ENCODE peak calls at places on chromosomes 6 and 20, in ten cellular contexts. P, V, O, Z, T, W, C, R, Y and G are unnamed samples.

GRCh38 chr6:158894192-158894591 is 75.0 kb upstream of the EZR start:
- DNase-seq in W (no peak), Y (peak; percentile 93), R (peak; percentile 82), T (no peak), C (peak; percentile 62), Z (no peak), V (no peak), O (peak; percentile 92), P (no peak), G (no peak)

GRCh38 chr6:105326838-105327745 is 75.8 kb downstream of the PREP start:
- DNase-seq in C (no peak), P (no peak), Y (peak; percentile 39), W (no peak), O (peak; percentile 40), Z (no peak), R (peak; percentile 78), T (no peak), V (peak; percentile 22), G (no peak)

GRCh38 chr20:20211274-20211987 is 156.5 kb upstream of the INSM1 start:
- DNase-seq in R (no peak), Y (peak; percentile 41), O (no peak), V (no peak), T (no peak), Z (no peak), P (no peak), C (no peak), W (no peak), G (no peak)

GRCh38 chr6:151807513-151808330 is at the start of gene ESR1:
- DNase-seq in Y (peak; percentile 66), P (no peak), R (peak; percentile 25), O (peak; percentile 35), C (no peak), Z (peak; percentile 48), V (peak; percentile 31), W (no peak), T (peak; percentile 45), G (peak; percentile 31)

GRCh38 chr6:158758941-158759479 is 60.2 kb downstream of the EZR start:
- DNase-seq in R (no peak), O (no peak), V (no peak), Z (no peak), W (no peak), T (no peak), Y (no peak), P (no peak), C (no peak), G (no peak)

GRCh38 chr6:160327981-160328380 is 20.2 kb upstream of the SLC22A3 start:
- DNase-seq in O (no peak), V (no peak), R (no peak), Y (no peak), P (no peak), T (no peak), C (no peak), W (no peak), Z (no peak), G (no peak)

GRCh38 chr20:37915434-37915787 is 12.5 kb downstream of the VSTM2L start:
- DNase-seq in O (no peak), W (no peak), Y (no peak), P (no peak), C (no peak), V (no peak), R (no peak), T (no peak), Z (no peak), G (no peak)

GRCh38 chr6:131379951-131380350 is 193.1 kb upstream of the ARG1 start:
- DNase-seq in C (no peak), V (no peak), T (no peak), W (no peak), Y (peak; percentile 83), R (peak; percentile 32), P (no peak), Z (no peak), O (peak; percentile 62), G (no peak)

GRCh38 chr6:84763397-84764331 is 734 bp downstream of the TBX18 start:
- DNase-seq in O (peak; percentile 97), V (peak; percentile 60), T (peak; percentile 46), W (no peak), Y (peak; percentile 70), R (peak; percentile 42), P (no peak), Z (peak; percentile 62), C (peak; percentile 53), G (peak; percentile 73)

GRCh38 chr6:89436226-89436625 is 3.3 kb downstream of the ANKRD6 start:
- DNase-seq in P (no peak), T (no peak), Y (peak; percentile 26), Z (no peak), C (no peak), O (peak; percentile 11), V (no peak), W (no peak), R (peak; percentile 52), G (no peak)

GRCh38 chr20:755931-756330 is 12.4 kb downstream of the SLC52A3 start:
- DNase-seq in Z (no peak), O (no peak), T (no peak), W (no peak), C (no peak), V (no peak), P (no peak), Y (no peak), R (no peak), G (no peak)